ENCODE peak calls at places on chromosome 20, in seven cellular contexts. One of them, this sample, is unnamed.

GRCh38 chr20:48629960-48630315 is 197.9 kb downstream of the PREX1 start:
- DNase-seq in Caki2: no peak
- DNase-seq in AG08396: no peak
- DNase-seq in heart right ventricle: no peak
- DNase-seq in foreskin fibroblast: no peak
- DNase-seq in HCT116: no peak
- DNase-seq in Calu3: no peak
- DNase-seq in this sample: peak; percentile 1

GRCh38 chr20:10448270-10449156 is 13.4 kb downstream of the SLX4IP start:
- DNase-seq in HCT116: no peak
- DNase-seq in heart right ventricle: no peak
- DNase-seq in AG08396: no peak
- DNase-seq in Calu3: no peak
- DNase-seq in Caki2: peak; percentile 26
- DNase-seq in foreskin fibroblast: no peak
- DNase-seq in this sample: no peak

GRCh38 chr20:25541676-25542075 is 43.7 kb downstream of the NINL start:
- DNase-seq in Calu3: no peak
- DNase-seq in foreskin fibroblast: peak; percentile 49
- DNase-seq in heart right ventricle: no peak
- DNase-seq in Caki2: no peak
- DNase-seq in HCT116: no peak
- DNase-seq in AG08396: no peak
- DNase-seq in this sample: no peak

GRCh38 chr20:4957939-4958362 is 43.4 kb downstream of the SLC23A2 start:
- DNase-seq in Caki2: peak; percentile 67
- DNase-seq in HCT116: no peak
- DNase-seq in heart right ventricle: no peak
- DNase-seq in Calu3: no peak
- DNase-seq in foreskin fibroblast: no peak
- DNase-seq in AG08396: no peak
- DNase-seq in this sample: no peak

GRCh38 chr20:57124800-57125399 is 141.5 kb downstream of the BMP7 start:
- DNase-seq in AG08396: no peak
- DNase-seq in heart right ventricle: no peak
- DNase-seq in Caki2: no peak
- DNase-seq in HCT116: no peak
- DNase-seq in Calu3: no peak
- DNase-seq in foreskin fibroblast: no peak
- DNase-seq in this sample: no peak

GRCh38 chr20:53522696-53523095 is 70.9 kb downstream of the ZNF217 start:
- DNase-seq in Caki2: no peak
- DNase-seq in AG08396: no peak
- DNase-seq in Calu3: no peak
- DNase-seq in HCT116: no peak
- DNase-seq in heart right ventricle: no peak
- DNase-seq in foreskin fibroblast: no peak
- DNase-seq in this sample: no peak

GRCh38 chr20:36030143-36030542 is 61.8 kb downstream of the CNBD2 start:
- DNase-seq in foreskin fibroblast: peak; percentile 30
- DNase-seq in HCT116: no peak
- DNase-seq in AG08396: no peak
- DNase-seq in Calu3: no peak
- DNase-seq in heart right ventricle: peak; percentile 57
- DNase-seq in Caki2: no peak
- DNase-seq in this sample: peak; percentile 8

GRCh38 chr20:23233341-23233740 is 117.2 kb upstream of the NXT1 start:
- DNase-seq in AG08396: no peak
- DNase-seq in HCT116: no peak
- DNase-seq in foreskin fibroblast: no peak
- DNase-seq in heart right ventricle: no peak
- DNase-seq in Calu3: no peak
- DNase-seq in Caki2: no peak
- DNase-seq in this sample: no peak

GRCh38 chr20:54680872-54681297 is 205.5 kb downstream of the DOK5 start:
- DNase-seq in Calu3: peak; percentile 66
- DNase-seq in heart right ventricle: no peak
- DNase-seq in Caki2: peak; percentile 61
- DNase-seq in AG08396: peak; percentile 9
- DNase-seq in foreskin fibroblast: peak; percentile 6
- DNase-seq in HCT116: peak; percentile 15
- DNase-seq in this sample: no peak

GRCh38 chr20:3749689-3750639 is 17.5 kb downstream of the HSPA12B start:
- DNase-seq in foreskin fibroblast: no peak
- DNase-seq in HCT116: no peak
- DNase-seq in heart right ventricle: no peak
- DNase-seq in Calu3: peak; percentile 29
- DNase-seq in AG08396: peak; percentile 69
- DNase-seq in Caki2: peak; percentile 49
- DNase-seq in this sample: no peak

GRCh38 chr20:47137231-47137865 is 219.2 kb downstream of the ZMYND8 start:
- DNase-seq in foreskin fibroblast: no peak
- DNase-seq in heart right ventricle: no peak
- DNase-seq in Calu3: no peak
- DNase-seq in Caki2: no peak
- DNase-seq in AG08396: no peak
- DNase-seq in HCT116: no peak
- DNase-seq in this sample: no peak

GRCh38 chr20:47551841-47552240 is 50.2 kb downstream of the NCOA3 start:
- DNase-seq in Calu3: no peak
- DNase-seq in foreskin fibroblast: no peak
- DNase-seq in AG08396: no peak
- DNase-seq in heart right ventricle: no peak
- DNase-seq in HCT116: no peak
- DNase-seq in Caki2: no peak
- DNase-seq in this sample: no peak

GRCh38 chr20:35006531-35006971 is 50.9 kb downstream of the MYH7B start:
- DNase-seq in HCT116: no peak
- DNase-seq in foreskin fibroblast: no peak
- DNase-seq in heart right ventricle: no peak
- DNase-seq in Calu3: no peak
- DNase-seq in Caki2: no peak
- DNase-seq in AG08396: no peak
- DNase-seq in this sample: no peak

GRCh38 chr20:50101281-50101680 is 11.7 kb downstream of the UBE2V1 start:
- DNase-seq in foreskin fibroblast: no peak
- DNase-seq in heart right ventricle: no peak
- DNase-seq in Calu3: no peak
- DNase-seq in Caki2: no peak
- DNase-seq in HCT116: no peak
- DNase-seq in AG08396: no peak
- DNase-seq in this sample: no peak

GRCh38 chr20:24469116-24470030 is at the start of gene SYNDIG1:
- DNase-seq in HCT116: no peak
- DNase-seq in foreskin fibroblast: no peak
- DNase-seq in heart right ventricle: peak; percentile 24
- DNase-seq in AG08396: peak; percentile 21
- DNase-seq in Calu3: no peak
- DNase-seq in Caki2: peak; percentile 35
- DNase-seq in this sample: no peak

GRCh38 chr20:32636821-32637220 is 36.9 kb downstream of the C20orf203 start:
- DNase-seq in foreskin fibroblast: no peak
- DNase-seq in Calu3: no peak
- DNase-seq in heart right ventricle: no peak
- DNase-seq in AG08396: no peak
- DNase-seq in Caki2: no peak
- DNase-seq in HCT116: no peak
- DNase-seq in this sample: no peak

GRCh38 chr20:61055130-61055529 is 196.9 kb upstream of the CDH4 start:
- DNase-seq in AG08396: no peak
- DNase-seq in foreskin fibroblast: no peak
- DNase-seq in Caki2: no peak
- DNase-seq in HCT116: no peak
- DNase-seq in heart right ventricle: no peak
- DNase-seq in Calu3: no peak
- DNase-seq in this sample: peak; percentile 35

GRCh38 chr20:49747707-49748524 is 34.2 kb upstream of the B4GALT5 start:
- DNase-seq in Caki2: no peak
- DNase-seq in heart right ventricle: peak; percentile 93
- DNase-seq in foreskin fibroblast: peak; percentile 38
- DNase-seq in Calu3: peak; percentile 20
- DNase-seq in HCT116: no peak
- DNase-seq in AG08396: peak; percentile 43
- DNase-seq in this sample: peak; percentile 71

GRCh38 chr20:35739294-35740163 is 2.5 kb downstream of the RBM39 start:
- DNase-seq in Calu3: peak; percentile 60
- DNase-seq in HCT116: no peak
- DNase-seq in Caki2: peak; percentile 35
- DNase-seq in heart right ventricle: no peak
- DNase-seq in foreskin fibroblast: peak; percentile 15
- DNase-seq in AG08396: no peak
- DNase-seq in this sample: no peak

GRCh38 chr20:62644802-62645496 is 2.6 kb downstream of the SLCO4A1 start:
- DNase-seq in HCT116: no peak
- DNase-seq in Calu3: peak; percentile 65
- DNase-seq in Caki2: no peak
- DNase-seq in heart right ventricle: no peak
- DNase-seq in foreskin fibroblast: no peak
- DNase-seq in AG08396: no peak
- DNase-seq in this sample: peak; percentile 89

GRCh38 chr20:25495189-25495824 is 87.8 kb downstream of the GINS1 start:
- DNase-seq in HCT116: no peak
- DNase-seq in AG08396: no peak
- DNase-seq in heart right ventricle: no peak
- DNase-seq in Calu3: no peak
- DNase-seq in foreskin fibroblast: no peak
- DNase-seq in Caki2: no peak
- DNase-seq in this sample: no peak

GRCh38 chr20:43404880-43405279 is 52.8 kb upstream of the SRSF6 start:
- DNase-seq in Calu3: peak; percentile 67
- DNase-seq in foreskin fibroblast: no peak
- DNase-seq in HCT116: peak; percentile 23
- DNase-seq in AG08396: no peak
- DNase-seq in Caki2: no peak
- DNase-seq in heart right ventricle: no peak
- DNase-seq in this sample: no peak

GRCh38 chr20:38770970-38771369 is 22.7 kb downstream of the ACTR5 start:
- DNase-seq in foreskin fibroblast: no peak
- DNase-seq in HCT116: no peak
- DNase-seq in heart right ventricle: no peak
- DNase-seq in AG08396: no peak
- DNase-seq in Calu3: no peak
- DNase-seq in Caki2: no peak
- DNase-seq in this sample: no peak

GRCh38 chr20:44799691-44800090 is 10.7 kb downstream of the RIMS4 start:
- DNase-seq in HCT116: no peak
- DNase-seq in heart right ventricle: no peak
- DNase-seq in AG08396: no peak
- DNase-seq in foreskin fibroblast: no peak
- DNase-seq in Caki2: no peak
- DNase-seq in Calu3: no peak
- DNase-seq in this sample: no peak

GRCh38 chr20:45918182-45918737 is 6.3 kb upstream of the PLTP start:
- DNase-seq in Caki2: no peak
- DNase-seq in heart right ventricle: no peak
- DNase-seq in HCT116: no peak
- DNase-seq in Calu3: no peak
- DNase-seq in AG08396: no peak
- DNase-seq in foreskin fibroblast: no peak
- DNase-seq in this sample: no peak

GRCh38 chr20:48411906-48412305 is 415.9 kb downstream of the PREX1 start:
- DNase-seq in Calu3: no peak
- DNase-seq in AG08396: no peak
- DNase-seq in Caki2: no peak
- DNase-seq in foreskin fibroblast: no peak
- DNase-seq in HCT116: no peak
- DNase-seq in heart right ventricle: no peak
- DNase-seq in this sample: no peak

GRCh38 chr20:408843-409696 is 971 bp downstream of the RBCK1 start:
- DNase-seq in foreskin fibroblast: no peak
- DNase-seq in heart right ventricle: no peak
- DNase-seq in Caki2: no peak
- DNase-seq in AG08396: no peak
- DNase-seq in Calu3: no peak
- DNase-seq in HCT116: no peak
- DNase-seq in this sample: no peak

GRCh38 chr20:10519361-10520048 is 84.4 kb downstream of the SLX4IP start:
- DNase-seq in foreskin fibroblast: peak; percentile 70
- DNase-seq in Caki2: no peak
- DNase-seq in heart right ventricle: no peak
- DNase-seq in HCT116: no peak
- DNase-seq in AG08396: no peak
- DNase-seq in Calu3: no peak
- DNase-seq in this sample: no peak

GRCh38 chr20:830011-830521 is 3.4 kb upstream of the FAM110A start:
- DNase-seq in heart right ventricle: no peak
- DNase-seq in Calu3: no peak
- DNase-seq in AG08396: no peak
- DNase-seq in Caki2: no peak
- DNase-seq in foreskin fibroblast: no peak
- DNase-seq in HCT116: no peak
- DNase-seq in this sample: no peak

GRCh38 chr20:44924526-44924925 is 14.7 kb downstream of the PABPC1L start:
- DNase-seq in heart right ventricle: no peak
- DNase-seq in HCT116: no peak
- DNase-seq in foreskin fibroblast: no peak
- DNase-seq in Caki2: no peak
- DNase-seq in AG08396: no peak
- DNase-seq in Calu3: no peak
- DNase-seq in this sample: no peak

GRCh38 chr20:2814587-2815051 is at the start of gene C20orf141:
- DNase-seq in foreskin fibroblast: peak; percentile 99
- DNase-seq in AG08396: peak; percentile 93
- DNase-seq in HCT116: no peak
- DNase-seq in heart right ventricle: no peak
- DNase-seq in Calu3: no peak
- DNase-seq in Caki2: peak; percentile 67
- DNase-seq in this sample: no peak

GRCh38 chr20:62044671-62045070 is 21.0 kb downstream of the TAF4 start:
- DNase-seq in Calu3: no peak
- DNase-seq in heart right ventricle: no peak
- DNase-seq in AG08396: no peak
- DNase-seq in HCT116: no peak
- DNase-seq in foreskin fibroblast: no peak
- DNase-seq in Caki2: no peak
- DNase-seq in this sample: no peak

GRCh38 chr20:18724788-18725476 is 88.7 kb upstream of the SCP2D1 start:
- DNase-seq in Calu3: no peak
- DNase-seq in Caki2: no peak
- DNase-seq in AG08396: no peak
- DNase-seq in HCT116: no peak
- DNase-seq in foreskin fibroblast: no peak
- DNase-seq in heart right ventricle: no peak
- DNase-seq in this sample: no peak

This sample was measured in mucosa of descending colon.